ENCODE peak calls at places on chromosomes 2 and 18, in nine cellular contexts. W is spleen, D is psoas muscle, J is heart right ventricle, O is IMR-90, M is heart left ventricle, A is astrocyte, C is K562, R is ovary. Y is an unnamed sample. For H3K36me3 and H3K27me3, the result is how much of the 10 kb centered on the place peaks cover.

GRCh38 chr2:27080603-27080938 is 2.2 kb downstream of the EMILIN1 start:
- DNase-seq in J (no peak), C (no peak), D (no peak), R (no peak), M (no peak), W (peak), A (no peak), O (no peak), Y (no peak)

GRCh38 chr2:121017411-121017810 is 267.6 kb downstream of the TFCP2L1 start:
- DNase-seq in J (no peak), C (no peak), W (no peak), D (no peak), R (no peak), O (no peak), A (no peak), M (no peak), Y (no peak)

GRCh38 chr18:79490593-79491551 is 95.1 kb downstream of the NFATC1 start:
- DNase-seq in A (no peak), J (no peak), R (peak), D (peak), O (no peak), W (peak), M (peak), C (no peak), Y (no peak)

GRCh38 chr2:204051999-204052558 is 115.5 kb downstream of the ICOS start:
- DNase-seq in J (no peak), R (no peak), M (no peak), D (no peak), A (no peak), C (no peak), W (no peak), O (no peak), Y (no peak)

GRCh38 chr2:136765256-136765735 is at the start of gene THSD7B:
- DNase-seq in J (peak), W (no peak), M (no peak), O (no peak), R (no peak), A (no peak), D (no peak), C (no peak), Y (no peak)

GRCh38 chr2:158130832-158131473 is 29.3 kb downstream of the UPP2 start:
- DNase-seq in A (no peak), J (no peak), D (no peak), W (no peak), R (no peak), M (no peak), O (no peak), C (no peak), Y (no peak)

GRCh38 chr2:239021651-239022436 is 174.0 kb downstream of the TWIST2 start:
- DNase-seq in J (no peak), D (no peak), A (no peak), R (peak), W (peak), C (no peak), M (peak), O (no peak), Y (no peak)

GRCh38 chr18:23547806-23548205 is 38.5 kb downstream of the NPC1 start:
- DNase-seq in M (no peak), R (no peak), J (no peak), D (no peak), W (no peak), O (no peak), A (no peak), C (no peak), Y (peak)

GRCh38 chr2:64881037-64881492 is 108.1 kb upstream of the SLC1A4 start:
- DNase-seq in O (no peak), D (no peak), W (no peak), A (no peak), J (no peak), C (no peak), M (no peak), R (no peak), Y (no peak)

GRCh38 chr2:222288590-222289279 is 10.1 kb downstream of the PAX3 start:
- DNase-seq in D (no peak), J (no peak), R (no peak), W (no peak), C (no peak), M (no peak), A (no peak), O (no peak), Y (no peak)

GRCh38 chr2:127231130-127231865 is 11.2 kb upstream of the CYP27C1 start:
- DNase-seq in W (no peak), D (no peak), J (no peak), M (no peak), O (peak), C (no peak), R (no peak), A (no peak), Y (no peak)

GRCh38 chr18:11850821-11851155 is 425 bp upstream of the CHMP1B start:
- DNase-seq in W (no peak), M (no peak), D (no peak), C (no peak), J (no peak), R (no peak), A (no peak), O (no peak), Y (no peak)

GRCh38 chr2:181305151-181306123 is 151.7 kb upstream of the ITGA4 start:
- DNase-seq in W (peak), A (peak), D (no peak), R (no peak), O (peak), J (no peak), M (peak), C (peak), Y (peak)

GRCh38 chr2:204625135-204625534 is 79.9 kb downstream of the PARD3B start:
- DNase-seq in W (no peak), A (peak), R (no peak), D (no peak), J (no peak), C (no peak), O (no peak), M (no peak), Y (no peak)

GRCh38 chr2:5125017-5125730 is 567.0 kb upstream of the SOX11 start:
- DNase-seq in O (no peak), M (no peak), C (no peak), W (no peak), A (no peak), D (no peak), R (no peak), J (no peak), Y (no peak)

GRCh38 chr2:190376591-190377245 is 31.4 kb upstream of the MFSD6 start:
- DNase-seq in A (no peak), M (no peak), O (no peak), R (no peak), D (no peak), J (no peak), W (no peak), C (no peak), Y (no peak)

GRCh38 chr2:45380131-45380836 is 230.8 kb downstream of the SRBD1 start:
- DNase-seq in J (no peak), M (no peak), W (no peak), C (no peak), R (no peak), D (no peak), O (peak), A (peak), Y (peak)

GRCh38 chr2:144572977-144573376 is 53.1 kb upstream of the ZEB2 start:
- DNase-seq in D (no peak), M (no peak), C (no peak), R (no peak), J (no peak), O (no peak), W (no peak), A (no peak), Y (no peak)

GRCh38 chr2:241984271-241984655 is 114.7 kb downstream of the RTP5 start:
- DNase-seq in C (no peak), M (no peak), A (no peak), O (no peak), J (no peak), R (no peak), W (peak), D (no peak), Y (no peak)

GRCh38 chr2:219368690-219369108 is 19.0 kb downstream of the DNPEP start:
- DNase-seq in A (peak), C (no peak), D (no peak), J (no peak), O (peak), W (no peak), M (peak), R (no peak), Y (peak)

GRCh38 chr2:234258562-234259141 is 208.2 kb downstream of the SPP2 start:
- DNase-seq in O (peak), M (no peak), W (no peak), D (no peak), C (no peak), R (no peak), A (peak), J (no peak), Y (peak)

GRCh38 chr2:185161701-185162100 is 563.4 kb downstream of the ZNF804A start:
- DNase-seq in A (no peak), J (no peak), O (no peak), W (no peak), C (no peak), R (no peak), D (no peak), M (no peak), Y (no peak)

GRCh38 chr2:135163306-135163705 is 111.2 kb downstream of the RAB3GAP1 start:
- DNase-seq in O (no peak), C (no peak), R (no peak), A (no peak), J (no peak), M (no peak), W (no peak), D (no peak), Y (no peak)

GRCh38 chr2:135157856-135158255 is 105.8 kb downstream of the RAB3GAP1 start:
- DNase-seq in W (no peak), A (no peak), O (no peak), J (no peak), M (no peak), R (no peak), D (no peak), C (no peak), Y (no peak)

GRCh38 chr2:135162377-135162776 is 110.3 kb downstream of the RAB3GAP1 start:
- DNase-seq in M (no peak), J (no peak), D (no peak), O (no peak), C (no peak), W (no peak), A (no peak), R (no peak), Y (no peak)

GRCh38 chr2:135154962-135155361 is 102.9 kb downstream of the RAB3GAP1 start:
- DNase-seq in R (no peak), J (no peak), D (no peak), C (no peak), A (no peak), O (no peak), W (no peak), M (no peak), Y (no peak)

GRCh38 chr2:135159191-135159590 is 107.1 kb downstream of the RAB3GAP1 start:
- DNase-seq in W (no peak), D (no peak), M (no peak), O (no peak), C (no peak), A (no peak), R (no peak), J (no peak), Y (no peak)
- H3K36me3 ChIP-seq in W (half or more), D (under half), M (half or more), O (under half), C (half or more), A (under half), R (under half), J (half or more), Y (under half)

GRCh38 chr18:13614318-13614643 is 112.1 kb downstream of the FAM210A start:
- DNase-seq in C (no peak), J (no peak), D (no peak), A (no peak), R (no peak), W (no peak), M (no peak), O (no peak), Y (no peak)
- H3K27me3 ChIP-seq in C (under half), J (under half), D (under half), A (under half), R (under half), W (under half), M (under half), O (under half), Y (under half)

GRCh38 chr2:52821631-52822030 is 946.0 kb upstream of the CHAC2 start:
- DNase-seq in J (no peak), R (no peak), M (no peak), W (no peak), O (peak), A (no peak), C (no peak), D (no peak), Y (no peak)
- TF ChIP-seq CTCF in J (no peak), R (no peak), M (no peak), W (no peak), O (no peak), A (no peak), C (no peak), D (no peak), Y (peak)

GRCh38 chr2:131054488-131054887 is 38.8 kb downstream of the FAM168B start:
- DNase-seq in A (no peak), J (no peak), W (no peak), C (no peak), R (no peak), D (no peak), M (no peak), O (no peak), Y (no peak)

GRCh38 chr2:131055169-131056065 is 37.8 kb downstream of the FAM168B start:
- DNase-seq in D (no peak), R (no peak), O (peak), J (no peak), C (no peak), M (no peak), W (no peak), A (peak), Y (peak)

GRCh38 chr2:131058214-131058613 is 35.0 kb downstream of the FAM168B start:
- DNase-seq in O (no peak), D (no peak), W (no peak), C (no peak), M (no peak), R (no peak), J (no peak), A (no peak), Y (no peak)

GRCh38 chr2:131058905-131059304 is 34.4 kb downstream of the FAM168B start:
- DNase-seq in C (no peak), O (no peak), W (no peak), J (no peak), A (no peak), M (no peak), R (no peak), D (no peak), Y (no peak)

DNA sequence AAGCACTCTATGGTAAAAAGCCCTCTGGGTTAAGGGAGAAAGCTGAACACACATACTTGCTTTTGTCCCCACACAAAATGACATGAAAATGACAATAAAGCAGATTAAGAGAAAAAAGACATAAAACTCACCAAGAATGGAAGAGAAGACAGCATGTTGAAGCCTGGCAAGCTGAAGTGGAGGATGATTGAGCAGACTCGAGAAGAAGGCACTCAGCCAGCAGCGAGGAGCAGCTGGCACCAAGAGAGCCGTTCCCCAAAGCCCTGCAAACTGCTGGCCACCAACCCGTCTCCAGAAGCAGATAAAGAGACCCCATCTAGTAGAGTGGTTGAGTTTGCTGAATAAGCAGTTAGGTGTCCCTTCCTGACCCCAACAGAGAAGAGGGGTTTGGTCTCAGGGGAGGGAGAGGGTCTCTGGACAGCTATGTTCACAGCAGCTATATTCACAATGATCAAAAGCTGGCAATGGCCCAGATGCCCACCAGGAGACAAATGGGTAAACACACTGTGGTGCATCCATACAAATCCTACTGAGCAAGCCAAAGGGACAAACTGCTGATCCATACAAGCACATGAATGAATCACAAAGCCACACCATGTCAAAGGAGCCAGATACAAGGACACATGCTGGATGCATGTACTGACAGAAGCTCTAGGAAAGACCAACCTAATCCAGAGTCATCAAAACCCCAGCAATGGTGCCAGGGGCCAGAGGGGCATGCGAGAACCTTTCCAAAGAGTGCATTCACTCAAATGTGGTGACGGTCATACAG is 36.9 kb downstream of the FAM168B start:
- DNase-seq in J (no peak), O (no peak), C (no peak), M (no peak), D (peak), W (no peak), A (no peak), R (no peak), Y (no peak)
- H3K36me3 ChIP-seq in J (half or more), O (under half), C (half or more), M (half or more), D (under half), W (half or more), A (under half), R (under half), Y (under half)

DNA sequence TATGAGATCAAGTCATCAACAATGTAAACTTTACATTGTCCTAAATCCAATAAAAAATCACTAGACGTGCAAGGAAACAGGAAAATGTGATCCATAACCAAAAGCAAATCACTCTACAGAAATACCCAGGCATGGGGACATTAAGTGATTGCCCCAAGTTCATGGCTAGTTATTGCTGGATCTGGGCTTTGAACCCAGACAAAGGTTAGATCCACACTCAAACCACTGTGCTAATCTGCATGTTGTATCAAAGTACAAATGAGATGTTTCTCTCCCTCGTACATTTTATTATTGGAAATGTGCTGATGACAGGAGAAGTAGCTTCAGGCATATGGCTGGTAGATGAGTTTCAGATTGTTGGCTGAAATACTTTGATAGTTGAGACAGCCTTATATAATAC is 2.7 kb upstream of the ARL5A start:
- DNase-seq in D (no peak), J (no peak), R (no peak), C (no peak), A (no peak), W (no peak), O (no peak), M (no peak), Y (no peak)
- H3K27me3 ChIP-seq in D (under half), J (under half), R (under half), C (under half), A (under half), W (under half), O (under half), M (under half), Y (under half)

DNA sequence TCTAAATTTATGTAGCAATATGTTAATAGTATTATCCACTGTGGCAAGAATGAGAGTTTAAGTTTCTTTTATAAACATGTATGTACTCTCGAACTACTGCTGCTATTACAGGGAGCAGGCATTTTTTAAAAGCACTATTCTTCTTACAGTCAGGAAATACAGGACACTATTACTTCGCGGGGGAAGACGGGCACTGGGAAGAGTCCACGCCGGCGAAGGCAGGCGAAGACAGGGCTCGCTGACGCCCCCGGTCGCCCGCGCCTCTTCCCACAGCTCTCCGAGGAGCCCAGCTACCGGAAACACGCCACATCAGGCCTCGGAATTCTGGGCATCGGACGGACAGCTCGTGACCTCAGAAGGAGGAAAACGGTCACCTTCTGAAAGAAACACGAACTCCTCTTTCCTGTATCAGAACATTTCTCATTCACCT is 90.2 kb downstream of the FAM161A start:
- DNase-seq in R (peak), D (peak), A (peak), J (peak), C (peak), O (peak), M (peak), W (peak), Y (peak)
- TF ChIP-seq CTCF in R (peak), D (no peak), A (peak), J (peak), C (peak), O (peak), M (no peak), W (no peak), Y (peak)

DNA sequence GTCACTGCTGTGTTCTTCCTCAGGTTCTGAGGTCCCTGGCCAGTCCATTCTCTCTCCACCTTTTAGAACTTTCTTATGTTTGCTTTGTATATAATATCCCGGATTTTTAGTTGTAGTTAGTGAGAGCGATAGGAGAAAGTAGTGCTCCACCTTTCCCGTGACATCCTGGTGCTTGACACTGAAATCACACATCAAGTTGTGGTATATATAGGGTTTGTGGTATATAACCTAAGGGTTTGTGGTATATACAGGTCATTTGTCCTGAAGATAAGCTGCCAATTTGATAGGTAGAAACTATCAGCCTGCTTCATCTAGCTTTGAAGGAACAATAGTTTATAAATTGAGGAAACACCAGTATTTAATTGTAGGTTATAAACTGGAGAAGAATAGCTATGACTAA is 13.1 kb downstream of the ZNF892 start:
- DNase-seq in W (no peak), J (no peak), A (no peak), O (no peak), C (no peak), M (no peak), R (no peak), D (no peak), Y (no peak)
- H3K36me3 ChIP-seq in W (half or more), J (under half), A (under half), O (under half), C (under half), M (under half), R (under half), D (under half), Y (under half)

GRCh38 chr18:59269563-59270214 is 3.6 kb downstream of the RAX start:
- DNase-seq in O (no peak), R (no peak), W (no peak), C (no peak), M (no peak), J (no peak), D (no peak), A (no peak), Y (no peak)

GRCh38 chr18:59266876-59267510 is 6.3 kb downstream of the RAX start:
- DNase-seq in C (no peak), O (no peak), J (no peak), D (no peak), W (no peak), A (no peak), M (no peak), R (no peak), Y (no peak)

GRCh38 chr18:59268722-59269562 is 4.3 kb downstream of the RAX start:
- DNase-seq in D (no peak), W (peak), O (no peak), A (no peak), C (peak), J (peak), M (no peak), R (no peak), Y (no peak)

GRCh38 chr18:59267511-59268126 is 5.6 kb downstream of the RAX start:
- DNase-seq in M (no peak), C (no peak), D (no peak), R (no peak), O (no peak), A (no peak), J (no peak), W (peak), Y (no peak)

DNA sequence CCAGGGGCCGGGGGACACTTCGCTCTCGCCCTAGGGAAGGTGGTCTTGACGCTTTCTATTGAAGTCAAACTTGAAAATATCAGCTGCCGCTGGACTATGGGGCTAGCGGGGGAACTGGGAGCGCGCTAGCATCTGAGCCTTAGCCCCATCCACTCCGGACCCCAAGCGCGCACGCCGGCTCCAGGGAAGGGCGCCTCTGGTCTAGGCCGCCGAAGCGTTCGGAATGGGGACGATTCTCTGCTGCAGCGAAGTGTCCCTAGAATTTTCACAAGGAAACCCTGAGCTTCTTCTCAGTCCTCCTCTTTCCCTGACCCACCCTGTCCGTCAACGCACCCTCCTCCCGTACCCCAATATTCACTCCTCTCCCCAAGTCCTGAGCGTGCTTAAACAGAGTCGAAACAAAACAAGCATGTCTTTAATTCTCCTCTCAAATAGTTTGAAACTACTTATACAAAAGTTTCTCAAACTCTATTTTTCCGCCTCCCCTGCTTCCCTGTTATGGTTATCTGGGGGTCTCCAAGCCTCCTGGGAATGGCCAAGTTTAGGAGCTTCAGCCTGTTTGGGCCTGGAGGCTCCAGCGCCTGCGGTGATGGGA is 5.0 kb downstream of the RAX start:
- DNase-seq in A (no peak), W (peak), O (no peak), C (no peak), J (no peak), D (no peak), R (no peak), M (no peak), Y (no peak)
- H3K27me3 ChIP-seq in A (half or more), W (under half), O (half or more), C (under half), J (half or more), D (half or more), R (under half), M (half or more), Y (half or more)

Y was measured in brain microvascular endothelial cell.